ENCODE peak calls at places on chromosomes 6 and 20, in nine cellular contexts. I, H, E, C, D, Z, X, L and S are unnamed samples.
A peak's percentile ranks its signal among the peaks of the same experiment; 100 is the strongest.

GRCh38 chr6:111173341-111173740 is 86.0 kb downstream of the SLC16A10 start:
- DNase-seq in I (no peak), H (no peak), E (no peak), C (no peak), D (no peak), Z (no peak), X (no peak), L (no peak), S (no peak)

GRCh38 chr6:155499574-155499973 is 43.9 kb upstream of the NOX3 start:
- DNase-seq in I (no peak), H (no peak), E (no peak), C (no peak), D (no peak), Z (no peak), X (no peak), L (no peak), S (no peak)

GRCh38 chr6:28336284-28337024 is 506 bp upstream of the ZSCAN31 start:
- DNase-seq in I (no peak), H (no peak), E (peak; percentile 96), C (no peak), D (no peak), Z (no peak), X (no peak), L (peak; percentile 44), S (peak; percentile 55)

GRCh38 chr20:3876676-3877075 is 12.5 kb upstream of the PANK2 start:
- DNase-seq in I (no peak), H (no peak), E (no peak), C (no peak), D (no peak), Z (no peak), X (no peak), L (no peak), S (no peak)

GRCh38 chr6:157497579-157497978 is 116.6 kb downstream of the ZDHHC14 start:
- DNase-seq in I (no peak), H (no peak), E (no peak), C (no peak), D (no peak), Z (no peak), X (no peak), L (no peak), S (no peak)

GRCh38 chr6:152318278-152318677 is 318.9 kb downstream of the SYNE1 start:
- DNase-seq in I (no peak), H (no peak), E (no peak), C (no peak), D (no peak), Z (no peak), X (no peak), L (no peak), S (peak; percentile 10)

GRCh38 chr6:141291322-141291721 is 841.4 kb upstream of the GJE1 start:
- DNase-seq in I (no peak), H (no peak), E (no peak), C (no peak), D (no peak), Z (no peak), X (no peak), L (no peak), S (no peak)

GRCh38 chr6:37696220-37696840 is 1.4 kb downstream of the MDGA1 start:
- DNase-seq in I (no peak), H (no peak), E (no peak), C (no peak), D (no peak), Z (peak; percentile 47), X (no peak), L (no peak), S (peak; percentile 59)

GRCh38 chr6:139534472-139535115 is 160.1 kb upstream of the CITED2 start:
- DNase-seq in I (no peak), H (no peak), E (peak; percentile 52), C (no peak), D (no peak), Z (no peak), X (no peak), L (no peak), S (no peak)

GRCh38 chr20:48336647-48337046 is 491.2 kb downstream of the PREX1 start:
- DNase-seq in I (no peak), H (no peak), E (no peak), C (no peak), D (no peak), Z (no peak), X (no peak), L (peak; percentile 46), S (no peak)

GRCh38 chr20:32421290-32421689 is 63.2 kb downstream of the ASXL1 start:
- DNase-seq in I (no peak), H (no peak), E (no peak), C (no peak), D (no peak), Z (no peak), X (no peak), L (no peak), S (no peak)

GRCh38 chr20:41587523-41587922 is 30.7 kb downstream of the CHD6 start:
- DNase-seq in I (no peak), H (no peak), E (no peak), C (no peak), D (no peak), Z (no peak), X (no peak), L (no peak), S (no peak)

GRCh38 chr6:46473866-46474265 is 17.4 kb downstream of the RCAN2 start:
- DNase-seq in I (no peak), H (no peak), E (no peak), C (no peak), D (no peak), Z (no peak), X (no peak), L (no peak), S (no peak)

GRCh38 chr6:11277275-11278206 is 45.1 kb upstream of the NEDD9 start:
- DNase-seq in I (peak; percentile 66), H (no peak), E (no peak), C (no peak), D (no peak), Z (peak; percentile 45), X (peak; percentile 86), L (peak; percentile 90), S (peak; percentile 95)

GRCh38 chr20:32110173-32110704 is 725 bp downstream of the TM9SF4 start:
- DNase-seq in I (no peak), H (no peak), E (no peak), C (peak; percentile 60), D (no peak), Z (no peak), X (no peak), L (no peak), S (no peak)

GRCh38 chr20:24985802-24986201 is 6.7 kb downstream of the APMAP start:
- DNase-seq in I (no peak), H (no peak), E (no peak), C (no peak), D (no peak), Z (no peak), X (no peak), L (no peak), S (no peak)

GRCh38 chr6:139977887-139978332 is 603.5 kb upstream of the CITED2 start:
- DNase-seq in I (no peak), H (no peak), E (no peak), C (no peak), D (no peak), Z (no peak), X (no peak), L (peak; percentile 18), S (peak; percentile 82)

GRCh38 chr20:40960521-40960956 is 68.1 kb upstream of the TOP1 start:
- DNase-seq in I (no peak), H (no peak), E (no peak), C (no peak), D (no peak), Z (no peak), X (no peak), L (no peak), S (no peak)

GRCh38 chr6:13368716-13369115 is 40.4 kb upstream of the TBC1D7 start:
- DNase-seq in I (no peak), H (no peak), E (no peak), C (no peak), D (no peak), Z (no peak), X (no peak), L (no peak), S (no peak)

GRCh38 chr6:93252930-93253329 is 166.4 kb downstream of the EPHA7 start:
- DNase-seq in I (no peak), H (no peak), E (no peak), C (no peak), D (no peak), Z (no peak), X (no peak), L (no peak), S (no peak)

GRCh38 chr6:28940294-28940858 is 16.6 kb upstream of the TRIM27 start:
- DNase-seq in I (peak; percentile 63), H (no peak), E (no peak), C (peak; percentile 30), D (no peak), Z (peak; percentile 57), X (no peak), L (peak; percentile 43), S (no peak)

GRCh38 chr6:52532457-52532856 is 44.4 kb downstream of the TRAM2 start:
- DNase-seq in I (no peak), H (no peak), E (no peak), C (no peak), D (no peak), Z (no peak), X (no peak), L (no peak), S (no peak)

GRCh38 chr20:51128198-51128597 is 105.3 kb upstream of the KCNG1 start:
- DNase-seq in I (no peak), H (no peak), E (no peak), C (no peak), D (no peak), Z (peak; percentile 36), X (peak; percentile 89), L (no peak), S (peak; percentile 57)

GRCh38 chr20:59468831-59469230 is 135.5 kb upstream of the PHACTR3 start:
- DNase-seq in I (no peak), H (no peak), E (no peak), C (no peak), D (no peak), Z (no peak), X (no peak), L (no peak), S (no peak)

GRCh38 chr20:18778993-18779392 is 34.6 kb upstream of the SCP2D1 start:
- DNase-seq in I (no peak), H (no peak), E (no peak), C (no peak), D (no peak), Z (no peak), X (no peak), L (no peak), S (no peak)

GRCh38 chr6:4814212-4814611 is 38.0 kb downstream of the CDYL start:
- DNase-seq in I (no peak), H (no peak), E (no peak), C (no peak), D (no peak), Z (no peak), X (no peak), L (no peak), S (no peak)

GRCh38 chr6:34366639-34366921 is 25.9 kb downstream of the NUDT3 start:
- DNase-seq in I (no peak), H (no peak), E (no peak), C (no peak), D (no peak), Z (no peak), X (no peak), L (no peak), S (no peak)

GRCh38 chr6:166483556-166484250 is 101.0 kb upstream of the MPC1 start:
- DNase-seq in I (no peak), H (no peak), E (no peak), C (no peak), D (no peak), Z (no peak), X (no peak), L (no peak), S (no peak)

GRCh38 chr6:136445063-136445462 is 105.2 kb downstream of the MAP7 start:
- DNase-seq in I (no peak), H (no peak), E (no peak), C (no peak), D (no peak), Z (no peak), X (no peak), L (no peak), S (no peak)

GRCh38 chr6:44859901-44860410 is 468.2 kb upstream of the RUNX2 start:
- DNase-seq in I (no peak), H (no peak), E (no peak), C (no peak), D (no peak), Z (no peak), X (no peak), L (no peak), S (no peak)

GRCh38 chr6:125154184-125155135 is 887 bp downstream of the TPD52L1 start:
- DNase-seq in I (peak; percentile 21), H (no peak), E (no peak), C (peak; percentile 53), D (peak; percentile 57), Z (peak; percentile 22), X (no peak), L (peak; percentile 7), S (no peak)